ENCODE peak calls at places on chromosomes 7 and 10, in ten cellular contexts. R is GM03348; E is NAMALWA; G is stimulated activated CD4-positive, alpha-beta T cell treated with anti-CD3 and anti-CD28 coated beads, Interleukin-4, amount 100 ng/mL, for 1 hour; S is CD4-positive, alpha-beta memory T cell; K is stimulated activated CD8-positive, alpha-beta memory T cell treated with anti-CD3 and anti-CD28 coated beads, Interleukin-12 subunit alpha, Interleukin-12 subunit beta, amount 100 ng/mL, for 1 hour; T is GDM1; Y is AG08395; P is neural crest cell; Z is fibroblast of pulmonary artery. O is an unnamed sample.

GRCh38 chr7:16098585-16099179 is 322.7 kb downstream of the CRPPA start:
- DNase-seq in R (peak), E (peak), G (no peak), S (no peak), K (no peak), T (no peak), Y (peak), P (no peak), Z (peak), O (peak)

GRCh38 chr10:111356571-111356970 is 279.7 kb downstream of the ADRA2A start:
- DNase-seq in R (no peak), E (no peak), G (no peak), S (no peak), K (no peak), T (no peak), Y (no peak), P (no peak), Z (no peak), O (no peak)

GRCh38 chr7:27947581-27948278 is 207.8 kb downstream of the TAX1BP1 start:
- DNase-seq in R (peak), E (no peak), G (no peak), S (no peak), K (no peak), T (no peak), Y (peak), P (no peak), Z (peak), O (no peak)

GRCh38 chr7:20744913-20745587 is 41.6 kb downstream of the SP8 start:
- DNase-seq in R (no peak), E (peak), G (no peak), S (no peak), K (no peak), T (no peak), Y (no peak), P (no peak), Z (no peak), O (peak)

GRCh38 chr10:126491476-126491875 is 103.2 kb upstream of the ADAM12 start:
- DNase-seq in R (no peak), E (no peak), G (no peak), S (no peak), K (no peak), T (no peak), Y (no peak), P (no peak), Z (no peak), O (no peak)

GRCh38 chr10:22017283-22018020 is 13.9 kb upstream of the DNAJC1 start:
- DNase-seq in R (no peak), E (no peak), G (no peak), S (no peak), K (no peak), T (no peak), Y (no peak), P (no peak), Z (peak), O (peak)

GRCh38 chr10:74329873-74330272 is 178.9 kb downstream of the ADK start:
- DNase-seq in R (no peak), E (no peak), G (no peak), S (no peak), K (no peak), T (no peak), Y (no peak), P (no peak), Z (peak), O (no peak)

GRCh38 chr10:3231951-3232730 is 59.6 kb upstream of the PITRM1 start:
- DNase-seq in R (peak), E (no peak), G (no peak), S (no peak), K (no peak), T (no peak), Y (peak), P (no peak), Z (peak), O (peak)

GRCh38 chr7:103573479-103574058 is 127.6 kb upstream of the SLC26A5 start:
- DNase-seq in R (peak), E (peak), G (no peak), S (peak), K (no peak), T (no peak), Y (peak), P (no peak), Z (peak), O (peak)

GRCh38 chr10:63681965-63682704 is 160.9 kb downstream of the REEP3 start:
- DNase-seq in R (peak), E (no peak), G (no peak), S (no peak), K (no peak), T (no peak), Y (peak), P (no peak), Z (peak), O (peak)

GRCh38 chr7:41501016-41501415 is 201.9 kb downstream of the INHBA start:
- DNase-seq in R (no peak), E (no peak), G (no peak), S (no peak), K (no peak), T (no peak), Y (peak), P (no peak), Z (no peak), O (peak)

GRCh38 chr7:5627745-5628547 is 153.5 kb downstream of the RNF216 start:
- DNase-seq in R (no peak), E (no peak), G (no peak), S (no peak), K (no peak), T (no peak), Y (no peak), P (no peak), Z (no peak), O (no peak)

GRCh38 chr7:102063736-102064135 is 222.9 kb upstream of the SH2B2 start:
- DNase-seq in R (peak), E (no peak), G (no peak), S (no peak), K (no peak), T (no peak), Y (no peak), P (no peak), Z (peak), O (peak)

GRCh38 chr7:41058986-41059741 is 643.7 kb downstream of the INHBA start:
- DNase-seq in R (no peak), E (no peak), G (no peak), S (no peak), K (no peak), T (no peak), Y (no peak), P (no peak), Z (peak), O (peak)

GRCh38 chr10:68474021-68474420 is 2.2 kb upstream of the DNA2 start:
- DNase-seq in R (no peak), E (no peak), G (no peak), S (no peak), K (no peak), T (no peak), Y (no peak), P (no peak), Z (no peak), O (no peak)

GRCh38 chr7:28018020-28018419 is 162.6 kb downstream of the JAZF1 start:
- DNase-seq in R (no peak), E (no peak), G (no peak), S (no peak), K (no peak), T (no peak), Y (no peak), P (no peak), Z (no peak), O (no peak)

GRCh38 chr10:93775330-93775729 is 17.6 kb downstream of the LGI1 start:
- DNase-seq in R (no peak), E (no peak), G (no peak), S (no peak), K (no peak), T (no peak), Y (no peak), P (no peak), Z (no peak), O (no peak)

GRCh38 chr7:85924062-85924461 is 719.6 kb upstream of the GRM3 start:
- DNase-seq in R (no peak), E (no peak), G (no peak), S (no peak), K (no peak), T (no peak), Y (no peak), P (no peak), Z (no peak), O (no peak)

GRCh38 chr7:27364344-27364758 is 121.7 kb downstream of the EVX1 start:
- DNase-seq in R (peak), E (no peak), G (no peak), S (no peak), K (no peak), T (no peak), Y (peak), P (no peak), Z (peak), O (peak)

GRCh38 chr10:21002097-21002878 is 105.2 kb upstream of the NEBL start:
- DNase-seq in R (no peak), E (no peak), G (no peak), S (no peak), K (no peak), T (no peak), Y (no peak), P (no peak), Z (peak), O (peak)

GRCh38 chr10:2020841-2021240 is 283.5 kb upstream of the ADARB2 start:
- DNase-seq in R (no peak), E (no peak), G (no peak), S (no peak), K (no peak), T (peak), Y (no peak), P (no peak), Z (no peak), O (no peak)

GRCh38 chr7:24825315-24825917 is 68.2 kb upstream of the GSDME start:
- DNase-seq in R (peak), E (no peak), G (no peak), S (no peak), K (no peak), T (no peak), Y (peak), P (no peak), Z (no peak), O (peak)

GRCh38 chr10:34520084-34520483 is 295.0 kb downstream of the PARD3 start:
- DNase-seq in R (no peak), E (no peak), G (no peak), S (no peak), K (no peak), T (no peak), Y (no peak), P (no peak), Z (no peak), O (no peak)

GRCh38 chr7:22452142-22452763 is 47.7 kb downstream of the STEAP1B start:
- DNase-seq in R (peak), E (peak), G (peak), S (no peak), K (no peak), T (no peak), Y (peak), P (peak), Z (peak), O (peak)

GRCh38 chr7:100629117-100629711 is 12.1 kb downstream of the TFR2 start:
- DNase-seq in R (no peak), E (peak), G (peak), S (no peak), K (no peak), T (no peak), Y (no peak), P (peak), Z (peak), O (peak)

GRCh38 chr10:110893559-110894179 is 21.9 kb downstream of the PDCD4 start:
- DNase-seq in R (peak), E (peak), G (no peak), S (peak), K (no peak), T (peak), Y (peak), P (no peak), Z (peak), O (peak)

GRCh38 chr7:79778786-79779382 is 325.4 kb upstream of the MAGI2 start:
- DNase-seq in R (peak), E (no peak), G (no peak), S (no peak), K (no peak), T (no peak), Y (peak), P (no peak), Z (peak), O (peak)

GRCh38 chr10:32332299-32332750 is 14.6 kb downstream of the EPC1 start:
- DNase-seq in R (no peak), E (peak), G (peak), S (peak), K (peak), T (no peak), Y (no peak), P (no peak), Z (peak), O (peak)

GRCh38 chr7:96833701-96834453 is 124.2 kb upstream of the SEM1 start:
- DNase-seq in R (no peak), E (no peak), G (no peak), S (no peak), K (no peak), T (no peak), Y (no peak), P (no peak), Z (peak), O (peak)

GRCh38 chr7:115676080-115676479 is 354.5 kb downstream of the TFEC start:
- DNase-seq in R (no peak), E (no peak), G (no peak), S (no peak), K (no peak), T (peak), Y (no peak), P (peak), Z (peak), O (peak)

GRCh38 chr7:156475179-156475578 is 165.4 kb upstream of the RNF32 start:
- DNase-seq in R (no peak), E (no peak), G (no peak), S (no peak), K (no peak), T (no peak), Y (no peak), P (no peak), Z (no peak), O (no peak)

GRCh38 chr7:36390199-36391090 is 783 bp downstream of the ANLN start:
- DNase-seq in R (peak), E (no peak), G (peak), S (peak), K (no peak), T (peak), Y (peak), P (peak), Z (peak), O (peak)

GRCh38 chr7:2698581-2699288 is 10.7 kb downstream of the AMZ1 start:
- DNase-seq in R (no peak), E (peak), G (peak), S (peak), K (peak), T (peak), Y (no peak), P (no peak), Z (no peak), O (no peak)

GRCh38 chr10:29041512-29042150 is 247.2 kb upstream of the LYZL1 start:
- DNase-seq in R (no peak), E (no peak), G (no peak), S (no peak), K (no peak), T (no peak), Y (peak), P (no peak), Z (peak), O (no peak)

GRCh38 chr7:122315507-122316466 is 11.2 kb upstream of the FEZF1 start:
- DNase-seq in R (no peak), E (no peak), G (no peak), S (no peak), K (no peak), T (no peak), Y (no peak), P (no peak), Z (no peak), O (no peak)